ENCODE peak calls at places on chromosomes 7 and 10, in ten cellular contexts. E, X, R, O, P, S, T, D, K and U are unnamed samples. For H3K4me1, the result is how much of the 10 kb centered on the place peaks cover.

GRCh38 chr10:20877986-20878979 is 18.8 kb downstream of the NEBL start:
- DNase-seq in E (no peak), X (no peak), R (no peak), O (no peak), P (no peak), S (no peak), T (no peak), D (no peak), K (no peak), U (no peak)

GRCh38 chr7:40808409-40808942 is 673.7 kb downstream of the SUGCT start:
- DNase-seq in E (no peak), X (no peak), R (no peak), O (peak), P (no peak), S (no peak), T (no peak), D (no peak), K (no peak), U (no peak)

GRCh38 chr7:1341361-1341675 is 108.6 kb downstream of the UNCX start:
- DNase-seq in E (no peak), X (no peak), R (no peak), O (no peak), P (no peak), S (no peak), T (no peak), D (no peak), K (no peak), U (no peak)

GRCh38 chr7:155885162-155886160 is 73.2 kb upstream of the SHH start:
- DNase-seq in E (no peak), X (no peak), R (no peak), O (peak), P (no peak), S (peak), T (no peak), D (no peak), K (peak), U (no peak)

GRCh38 chr7:150737265-150738055 is at the start of gene GIMAP5:
- DNase-seq in E (no peak), X (no peak), R (no peak), O (no peak), P (no peak), S (no peak), T (no peak), D (no peak), K (no peak), U (no peak)

GRCh38 chr10:86795353-86795752 is 38.9 kb downstream of the BMPR1A start:
- DNase-seq in E (no peak), X (peak), R (no peak), O (no peak), P (peak), S (no peak), T (no peak), D (no peak), K (no peak), U (no peak)

GRCh38 chr7:100655908-100656674 is at the start of gene ACTL6B:
- DNase-seq in E (peak), X (peak), R (no peak), O (peak), P (peak), S (peak), T (no peak), D (peak), K (peak), U (peak)

GRCh38 chr7:30238721-30239441 is 45.5 kb upstream of the ZNRF2 start:
- DNase-seq in E (no peak), X (no peak), R (no peak), O (no peak), P (peak), S (peak), T (peak), D (peak), K (peak), U (peak)

GRCh38 chr7:147711429-147711828 is 879.1 kb upstream of the C7orf33 start:
- DNase-seq in E (no peak), X (no peak), R (no peak), O (no peak), P (no peak), S (no peak), T (no peak), D (no peak), K (no peak), U (no peak)

GRCh38 chr7:27677912-27678612 is 15.4 kb upstream of the HIBADH start:
- DNase-seq in E (no peak), X (peak), R (no peak), O (no peak), P (no peak), S (no peak), T (no peak), D (peak), K (no peak), U (no peak)

GRCh38 chr7:104275900-104276299 is 52.5 kb upstream of the LHFPL3 start:
- DNase-seq in E (no peak), X (no peak), R (no peak), O (no peak), P (no peak), S (no peak), T (no peak), D (no peak), K (no peak), U (no peak)

GRCh38 chr10:21202766-21203457 is 305.8 kb upstream of the NEBL start:
- DNase-seq in E (no peak), X (no peak), R (no peak), O (no peak), P (no peak), S (no peak), T (no peak), D (no peak), K (no peak), U (no peak)

GRCh38 chr7:69110450-69111050 is 487.7 kb upstream of the AUTS2 start:
- DNase-seq in E (no peak), X (no peak), R (no peak), O (no peak), P (no peak), S (no peak), T (no peak), D (no peak), K (peak), U (no peak)

GRCh38 chr7:131188367-131189339 is 139.0 kb upstream of the MKLN1 start:
- DNase-seq in E (no peak), X (peak), R (peak), O (no peak), P (no peak), S (no peak), T (no peak), D (no peak), K (peak), U (peak)

GRCh38 chr7:83640731-83641533 is 8.0 kb downstream of the SEMA3E start:
- DNase-seq in E (no peak), X (no peak), R (no peak), O (no peak), P (no peak), S (no peak), T (no peak), D (no peak), K (no peak), U (no peak)

GRCh38 chr7:148973256-148973655 is 55.0 kb downstream of the PDIA4 start:
- DNase-seq in E (no peak), X (no peak), R (no peak), O (no peak), P (no peak), S (no peak), T (no peak), D (no peak), K (no peak), U (no peak)

GRCh38 chr7:37920305-37920618 is 178 bp upstream of the EPDR1 start:
- DNase-seq in E (no peak), X (no peak), R (no peak), O (no peak), P (no peak), S (no peak), T (no peak), D (no peak), K (no peak), U (no peak)

GRCh38 chr7:100623951-100624824 is 11.8 kb downstream of the MOSPD3 start:
- DNase-seq in E (no peak), X (peak), R (no peak), O (no peak), P (no peak), S (no peak), T (no peak), D (no peak), K (no peak), U (no peak)

GRCh38 chr7:94394399-94395140 is at the start of gene COL1A2:
- DNase-seq in E (peak), X (peak), R (no peak), O (peak), P (peak), S (peak), T (no peak), D (peak), K (peak), U (peak)

GRCh38 chr7:47371733-47372368 is 210.1 kb downstream of the TNS3 start:
- DNase-seq in E (peak), X (peak), R (no peak), O (peak), P (peak), S (peak), T (no peak), D (peak), K (peak), U (no peak)

GRCh38 chr10:112122827-112123226 is 60.7 kb downstream of the GPAM start:
- DNase-seq in E (no peak), X (no peak), R (no peak), O (no peak), P (no peak), S (no peak), T (no peak), D (no peak), K (no peak), U (no peak)

GRCh38 chr7:130845581-130846085 is 111.6 kb upstream of the KLF14 start:
- DNase-seq in E (no peak), X (no peak), R (no peak), O (no peak), P (no peak), S (no peak), T (no peak), D (no peak), K (no peak), U (no peak)

GRCh38 chr7:55505259-55505658 is 67.0 kb downstream of the VOPP1 start:
- DNase-seq in E (no peak), X (no peak), R (no peak), O (no peak), P (no peak), S (no peak), T (no peak), D (no peak), K (no peak), U (no peak)

GRCh38 chr7:132390705-132391104 is 185.6 kb downstream of the PLXNA4 start:
- DNase-seq in E (no peak), X (no peak), R (no peak), O (no peak), P (no peak), S (no peak), T (no peak), D (no peak), K (no peak), U (no peak)

GRCh38 chr10:43253461-43254198 is 13.2 kb downstream of the RASGEF1A start:
- DNase-seq in E (peak), X (no peak), R (no peak), O (no peak), P (no peak), S (peak), T (no peak), D (no peak), K (no peak), U (no peak)

GRCh38 chr7:155415093-155415492 is 42.8 kb upstream of the EN2 start:
- DNase-seq in E (no peak), X (no peak), R (no peak), O (no peak), P (no peak), S (no peak), T (no peak), D (no peak), K (no peak), U (no peak)

GRCh38 chr10:11245510-11245909 is 227.8 kb downstream of the CELF2 start:
- DNase-seq in E (no peak), X (peak), R (no peak), O (no peak), P (no peak), S (no peak), T (no peak), D (no peak), K (no peak), U (no peak)

GRCh38 chr10:102413053-102413705 is 5.4 kb downstream of the PSD start:
- DNase-seq in E (no peak), X (peak), R (no peak), O (no peak), P (no peak), S (no peak), T (peak), D (peak), K (no peak), U (no peak)

GRCh38 chr10:7563770-7564169 is 103.0 kb downstream of the ITIH5 start:
- DNase-seq in E (no peak), X (no peak), R (no peak), O (no peak), P (no peak), S (no peak), T (no peak), D (no peak), K (no peak), U (no peak)

GRCh38 chr10:89364533-89364932 is 13.3 kb upstream of the IFIT1B start:
- DNase-seq in E (no peak), X (no peak), R (no peak), O (no peak), P (no peak), S (no peak), T (no peak), D (no peak), K (no peak), U (no peak)

GRCh38 chr7:85172530-85172941 is 14.3 kb downstream of the SEMA3D start:
- DNase-seq in E (no peak), X (no peak), R (no peak), O (peak), P (no peak), S (no peak), T (no peak), D (no peak), K (peak), U (no peak)

GRCh38 chr7:100826546-100827329 is 585 bp downstream of the EPHB4 start:
- DNase-seq in E (peak), X (no peak), R (no peak), O (no peak), P (peak), S (no peak), T (no peak), D (no peak), K (no peak), U (no peak)

GRCh38 chr7:105267244-105267643 is 121.5 kb downstream of the SRPK2 start:
- DNase-seq in E (no peak), X (no peak), R (no peak), O (no peak), P (no peak), S (no peak), T (no peak), D (no peak), K (no peak), U (no peak)

GRCh38 chr7:129680400-129680799 is 68.9 kb downstream of the NRF1 start:
- DNase-seq in E (no peak), X (no peak), R (no peak), O (no peak), P (no peak), S (no peak), T (no peak), D (no peak), K (no peak), U (no peak)

GRCh38 chr7:133829336-133829897 is 297.7 kb upstream of the LRGUK start:
- DNase-seq in E (no peak), X (no peak), R (no peak), O (no peak), P (no peak), S (no peak), T (no peak), D (no peak), K (no peak), U (no peak)

GRCh38 chr10:30744124-30744523 is 114.6 kb upstream of the LYZL2 start:
- DNase-seq in E (no peak), X (no peak), R (no peak), O (no peak), P (no peak), S (no peak), T (no peak), D (no peak), K (no peak), U (no peak)

GRCh38 chr7:28996836-28997235 is 38.7 kb upstream of the TRIL start:
- DNase-seq in E (no peak), X (no peak), R (no peak), O (no peak), P (no peak), S (no peak), T (no peak), D (no peak), K (no peak), U (no peak)

GRCh38 chr7:87517136-87517805 is 41.8 kb upstream of the ABCB4 start:
- DNase-seq in E (no peak), X (no peak), R (no peak), O (no peak), P (no peak), S (no peak), T (no peak), D (no peak), K (no peak), U (no peak)

GRCh38 chr10:92790449-92790848 is 57.9 kb upstream of the EXOC6 start:
- DNase-seq in E (no peak), X (no peak), R (no peak), O (no peak), P (no peak), S (no peak), T (peak), D (no peak), K (no peak), U (no peak)
- H3K4me3 ChIP-seq in E (no peak), X (no peak), R (no peak), O (no peak), P (no peak), S (no peak), T (no peak), D (no peak), K (no peak), U (no peak)

DNA sequence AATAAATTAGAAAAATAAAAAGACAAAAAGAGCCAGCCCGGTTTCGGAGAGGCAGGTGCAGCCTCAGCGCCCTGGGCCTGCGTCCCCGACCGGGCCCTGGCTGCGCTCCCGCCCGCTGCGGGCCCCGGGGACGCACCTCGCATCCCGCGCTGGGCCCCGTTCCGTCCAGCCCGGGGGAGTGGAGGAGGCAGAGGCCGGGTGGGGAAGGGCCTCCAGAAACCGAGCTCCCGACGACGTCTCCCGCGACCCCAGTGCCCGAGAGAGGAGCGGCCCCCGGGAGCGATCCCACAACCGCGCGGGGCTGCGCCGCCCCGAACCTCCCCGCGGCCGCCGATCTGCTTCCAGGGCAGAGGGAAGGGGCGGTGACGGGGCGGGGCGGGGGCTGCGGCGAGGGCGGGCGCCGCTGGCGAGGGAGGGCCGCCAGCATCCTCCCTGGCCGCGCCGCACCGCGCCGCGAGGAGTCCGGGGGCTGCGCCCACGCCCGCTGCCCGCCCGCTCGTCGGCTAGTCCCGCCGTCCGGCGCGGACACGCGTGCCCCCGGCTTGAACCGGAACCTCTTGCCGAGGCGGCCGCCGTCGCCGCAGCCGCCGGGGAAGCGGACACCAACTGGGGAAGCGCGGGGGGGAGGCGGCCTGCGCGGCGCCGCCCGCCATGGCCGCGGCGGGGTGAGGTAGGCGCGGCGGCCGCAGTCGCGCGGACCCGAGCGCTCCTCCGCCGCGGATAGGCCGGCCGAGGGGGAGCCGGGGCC is at the start of gene CCNY:
- DNase-seq in E (peak), X (peak), R (peak), O (peak), P (peak), S (peak), T (peak), D (peak), K (peak), U (peak)
- H3K4me1 ChIP-seq in E (under half), X (under half), R (half or more), O (under half), P (under half), S (half or more), T (under half), D (under half), K (half or more), U (half or more)

GRCh38 chr10:15719899-15720634 is at the start of gene ITGA8:
- DNase-seq in E (peak), X (no peak), R (no peak), O (peak), P (peak), S (no peak), T (no peak), D (no peak), K (peak), U (no peak)

GRCh38 chr10:15719062-15719898 is 442 bp downstream of the ITGA8 start:
- DNase-seq in E (no peak), X (no peak), R (no peak), O (no peak), P (peak), S (no peak), T (no peak), D (no peak), K (no peak), U (no peak)

GRCh38 chr10:15720635-15721310 is 1.1 kb upstream of the ITGA8 start:
- DNase-seq in E (no peak), X (no peak), R (no peak), O (no peak), P (no peak), S (no peak), T (no peak), D (no peak), K (no peak), U (no peak)

GRCh38 chr10:15715619-15716227 is 4.0 kb downstream of the ITGA8 start:
- DNase-seq in E (no peak), X (peak), R (no peak), O (no peak), P (peak), S (no peak), T (no peak), D (no peak), K (no peak), U (no peak)

GRCh38 chr10:15718495-15719061 is 1.1 kb downstream of the ITGA8 start:
- DNase-seq in E (no peak), X (no peak), R (no peak), O (no peak), P (no peak), S (no peak), T (no peak), D (no peak), K (no peak), U (no peak)
- H3K4me3 ChIP-seq in E (peak), X (no peak), R (no peak), O (peak), P (peak), S (peak), T (no peak), D (no peak), K (no peak), U (peak)

GRCh38 chr7:123718773-123719480 is 29.9 kb downstream of the WASL start:
- DNase-seq in E (no peak), X (peak), R (no peak), O (no peak), P (no peak), S (no peak), T (no peak), D (no peak), K (no peak), U (no peak)
- H3K4me1 ChIP-seq in E (under half), X (under half), R (under half), O (under half), P (under half), S (half or more), T (under half), D (under half), K (half or more), U (half or more)